ENCODE peak calls at places on chromosomes 12 and 14, in six cellular contexts. One of them, this sample, is unnamed.

GRCh38 chr14:104600141-104600643 is 4.4 kb downstream of the TMEM179 start:
- DNase-seq in GM23248: peak
- DNase-seq in H9: no peak
- DNase-seq in fibroblast of lung: no peak
- DNase-seq in neural progenitor cell: peak
- DNase-seq in astrocyte: no peak
- DNase-seq in this sample: no peak

GRCh38 chr12:1947081-1947480 is 28.6 kb upstream of the CACNA2D4 start:
- DNase-seq in GM23248: peak
- DNase-seq in H9: no peak
- DNase-seq in fibroblast of lung: no peak
- DNase-seq in neural progenitor cell: no peak
- DNase-seq in astrocyte: peak
- DNase-seq in this sample: no peak

GRCh38 chr14:70901218-70901772 is 6.0 kb upstream of the PCNX1 start:
- DNase-seq in GM23248: peak
- DNase-seq in H9: no peak
- DNase-seq in fibroblast of lung: peak
- DNase-seq in neural progenitor cell: no peak
- DNase-seq in astrocyte: peak
- DNase-seq in this sample: no peak

GRCh38 chr14:99676657-99677056 is 7.4 kb upstream of the CYP46A1 start:
- DNase-seq in GM23248: no peak
- DNase-seq in H9: no peak
- DNase-seq in fibroblast of lung: no peak
- DNase-seq in neural progenitor cell: no peak
- DNase-seq in astrocyte: no peak
- DNase-seq in this sample: no peak

GRCh38 chr12:57124259-57124877 is 3.9 kb upstream of the LRP1 start:
- DNase-seq in GM23248: peak
- DNase-seq in H9: peak
- DNase-seq in fibroblast of lung: peak
- DNase-seq in neural progenitor cell: peak
- DNase-seq in astrocyte: no peak
- DNase-seq in this sample: peak

GRCh38 chr12:2212971-2213869 is 160.4 kb downstream of the CACNA1C start:
- DNase-seq in GM23248: no peak
- DNase-seq in H9: no peak
- DNase-seq in fibroblast of lung: no peak
- DNase-seq in neural progenitor cell: peak
- DNase-seq in astrocyte: peak
- DNase-seq in this sample: no peak

GRCh38 chr12:130401703-130402102 is 64.0 kb downstream of the PIWIL1 start:
- DNase-seq in GM23248: no peak
- DNase-seq in H9: no peak
- DNase-seq in fibroblast of lung: no peak
- DNase-seq in neural progenitor cell: peak
- DNase-seq in astrocyte: no peak
- DNase-seq in this sample: no peak

GRCh38 chr14:75282166-75282547 is 3.5 kb downstream of the FOS start:
- DNase-seq in GM23248: peak
- DNase-seq in H9: no peak
- DNase-seq in fibroblast of lung: peak
- DNase-seq in neural progenitor cell: no peak
- DNase-seq in astrocyte: peak
- DNase-seq in this sample: no peak

GRCh38 chr14:74203546-74203945 is 35.7 kb upstream of the VSX2 start:
- DNase-seq in GM23248: no peak
- DNase-seq in H9: no peak
- DNase-seq in fibroblast of lung: no peak
- DNase-seq in neural progenitor cell: peak
- DNase-seq in astrocyte: no peak
- DNase-seq in this sample: no peak

GRCh38 chr12:14326699-14327098 is 38.8 kb upstream of the ATF7IP start:
- DNase-seq in GM23248: peak
- DNase-seq in H9: no peak
- DNase-seq in fibroblast of lung: no peak
- DNase-seq in neural progenitor cell: no peak
- DNase-seq in astrocyte: peak
- DNase-seq in this sample: no peak

GRCh38 chr12:51730745-51731144 is 117.8 kb downstream of the FIGNL2 start:
- DNase-seq in GM23248: no peak
- DNase-seq in H9: no peak
- DNase-seq in fibroblast of lung: no peak
- DNase-seq in neural progenitor cell: no peak
- DNase-seq in astrocyte: no peak
- DNase-seq in this sample: no peak

GRCh38 chr12:124938606-124939427 is 24.4 kb upstream of the UBC start:
- DNase-seq in GM23248: peak
- DNase-seq in H9: peak
- DNase-seq in fibroblast of lung: peak
- DNase-seq in neural progenitor cell: peak
- DNase-seq in astrocyte: peak
- DNase-seq in this sample: peak

GRCh38 chr12:48973531-48973930 is 2.0 kb upstream of the WNT10B start:
- DNase-seq in GM23248: peak
- DNase-seq in H9: no peak
- DNase-seq in fibroblast of lung: peak
- DNase-seq in neural progenitor cell: peak
- DNase-seq in astrocyte: no peak
- DNase-seq in this sample: no peak

GRCh38 chr12:25591132-25591531 is 38.0 kb upstream of the LMNTD1 start:
- DNase-seq in GM23248: no peak
- DNase-seq in H9: peak
- DNase-seq in fibroblast of lung: peak
- DNase-seq in neural progenitor cell: peak
- DNase-seq in astrocyte: no peak
- DNase-seq in this sample: no peak

GRCh38 chr12:113700943-113701342 is 229.3 kb upstream of the LHX5 start:
- DNase-seq in GM23248: peak
- DNase-seq in H9: peak
- DNase-seq in fibroblast of lung: peak
- DNase-seq in neural progenitor cell: peak
- DNase-seq in astrocyte: peak
- DNase-seq in this sample: no peak

GRCh38 chr12:76080017-76080728 is 4.3 kb downstream of the NAP1L1 start:
- DNase-seq in GM23248: peak
- DNase-seq in H9: no peak
- DNase-seq in fibroblast of lung: peak
- DNase-seq in neural progenitor cell: no peak
- DNase-seq in astrocyte: peak
- DNase-seq in this sample: no peak

GRCh38 chr12:46343122-46343852 is 29.3 kb downstream of the SLC38A2 start:
- DNase-seq in GM23248: no peak
- DNase-seq in H9: no peak
- DNase-seq in fibroblast of lung: no peak
- DNase-seq in neural progenitor cell: no peak
- DNase-seq in astrocyte: no peak
- DNase-seq in this sample: no peak

GRCh38 chr14:72947366-72948160 is 21.3 kb downstream of the DCAF4 start:
- DNase-seq in GM23248: peak
- DNase-seq in H9: no peak
- DNase-seq in fibroblast of lung: no peak
- DNase-seq in neural progenitor cell: no peak
- DNase-seq in astrocyte: peak
- DNase-seq in this sample: no peak

GRCh38 chr14:22052795-22053194 is 379.2 kb upstream of the OR4E1 start:
- DNase-seq in GM23248: no peak
- DNase-seq in H9: no peak
- DNase-seq in fibroblast of lung: no peak
- DNase-seq in neural progenitor cell: no peak
- DNase-seq in astrocyte: no peak
- DNase-seq in this sample: no peak

GRCh38 chr12:13375583-13376413 is 179.3 kb downstream of the EMP1 start:
- DNase-seq in GM23248: no peak
- DNase-seq in H9: peak
- DNase-seq in fibroblast of lung: no peak
- DNase-seq in neural progenitor cell: no peak
- DNase-seq in astrocyte: no peak
- DNase-seq in this sample: no peak

GRCh38 chr12:65156366-65156831 is 13.0 kb upstream of the LEMD3 start:
- DNase-seq in GM23248: peak
- DNase-seq in H9: no peak
- DNase-seq in fibroblast of lung: no peak
- DNase-seq in neural progenitor cell: no peak
- DNase-seq in astrocyte: no peak
- DNase-seq in this sample: peak

GRCh38 chr14:53354331-53354730 is 201.2 kb upstream of the DDHD1 start:
- DNase-seq in GM23248: no peak
- DNase-seq in H9: no peak
- DNase-seq in fibroblast of lung: no peak
- DNase-seq in neural progenitor cell: no peak
- DNase-seq in astrocyte: no peak
- DNase-seq in this sample: no peak

GRCh38 chr14:52703225-52703624 is 3.8 kb upstream of the PSMC6 start:
- DNase-seq in GM23248: peak
- DNase-seq in H9: no peak
- DNase-seq in fibroblast of lung: peak
- DNase-seq in neural progenitor cell: no peak
- DNase-seq in astrocyte: peak
- DNase-seq in this sample: peak

GRCh38 chr14:83764656-83765055 is 1765.3 kb upstream of the FLRT2 start:
- DNase-seq in GM23248: no peak
- DNase-seq in H9: no peak
- DNase-seq in fibroblast of lung: no peak
- DNase-seq in neural progenitor cell: no peak
- DNase-seq in astrocyte: no peak
- DNase-seq in this sample: no peak

GRCh38 chr12:78226763-78227162 is 396.1 kb downstream of the NAV3 start:
- DNase-seq in GM23248: no peak
- DNase-seq in H9: no peak
- DNase-seq in fibroblast of lung: no peak
- DNase-seq in neural progenitor cell: no peak
- DNase-seq in astrocyte: no peak
- DNase-seq in this sample: no peak

GRCh38 chr14:81464253-81465001 is 64.3 kb upstream of the STON2 start:
- DNase-seq in GM23248: peak
- DNase-seq in H9: peak
- DNase-seq in fibroblast of lung: peak
- DNase-seq in neural progenitor cell: peak
- DNase-seq in astrocyte: peak
- DNase-seq in this sample: peak

GRCh38 chr12:105109465-105110212 is 2.1 kb downstream of the WASHC4 start:
- DNase-seq in GM23248: peak
- DNase-seq in H9: no peak
- DNase-seq in fibroblast of lung: no peak
- DNase-seq in neural progenitor cell: no peak
- DNase-seq in astrocyte: peak
- DNase-seq in this sample: peak

GRCh38 chr14:50407089-50407813 is 10.6 kb upstream of the CDKL1 start:
- DNase-seq in GM23248: peak
- DNase-seq in H9: no peak
- DNase-seq in fibroblast of lung: peak
- DNase-seq in neural progenitor cell: no peak
- DNase-seq in astrocyte: peak
- DNase-seq in this sample: no peak

GRCh38 chr14:50410016-50410530 is 13.4 kb upstream of the CDKL1 start:
- DNase-seq in GM23248: no peak
- DNase-seq in H9: no peak
- DNase-seq in fibroblast of lung: no peak
- DNase-seq in neural progenitor cell: no peak
- DNase-seq in astrocyte: no peak
- DNase-seq in this sample: no peak

GRCh38 chr14:50410921-50411320 is 14.2 kb upstream of the CDKL1 start:
- DNase-seq in GM23248: peak
- DNase-seq in H9: no peak
- DNase-seq in fibroblast of lung: peak
- DNase-seq in neural progenitor cell: no peak
- DNase-seq in astrocyte: peak
- DNase-seq in this sample: no peak
- H3K9ac ChIP-seq in GM23248: no peak
- H3K9ac ChIP-seq in H9: no peak
- H3K9ac ChIP-seq in fibroblast of lung: no peak
- H3K9ac ChIP-seq in neural progenitor cell: no peak
- H3K9ac ChIP-seq in astrocyte: no peak
- H3K9ac ChIP-seq in this sample: no peak

DNA sequence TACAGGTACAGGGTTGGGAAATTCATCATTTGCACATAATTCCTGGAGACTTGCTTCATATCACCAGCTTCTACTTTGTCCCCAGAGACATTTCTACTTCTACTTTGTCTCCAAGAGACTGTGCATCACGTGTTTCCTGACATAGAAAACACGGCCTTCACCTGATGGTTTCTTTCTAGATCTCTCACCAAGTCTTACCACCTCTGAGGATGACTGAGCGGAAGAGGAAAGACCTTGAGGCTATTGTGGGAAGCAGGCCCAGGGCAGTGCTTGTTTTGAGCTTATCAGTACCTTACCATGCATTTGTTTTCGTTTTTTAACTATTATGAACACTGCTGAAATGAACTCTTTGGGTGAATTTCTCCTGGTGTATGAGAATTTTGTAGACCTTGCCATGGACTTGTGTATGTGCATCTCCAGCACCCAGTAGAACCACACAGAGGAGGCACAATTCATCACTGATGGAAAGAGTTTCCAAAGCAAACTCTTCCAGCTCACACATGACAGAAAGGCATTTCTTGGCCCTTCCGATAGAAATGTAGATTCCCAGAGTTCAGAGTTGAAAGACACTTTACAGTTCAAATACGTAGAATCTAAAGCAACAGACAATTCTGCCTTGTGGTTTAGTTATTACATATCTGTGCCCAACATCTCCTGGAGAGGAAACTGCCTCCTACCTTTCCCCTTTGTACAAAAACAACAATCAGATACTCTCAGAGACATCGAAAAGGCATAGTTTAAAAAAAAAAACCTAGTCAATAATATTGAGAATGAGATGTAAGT is 434.7 kb downstream of the FUT8 start:
- DNase-seq in GM23248: no peak
- DNase-seq in H9: no peak
- DNase-seq in fibroblast of lung: no peak
- DNase-seq in neural progenitor cell: no peak
- DNase-seq in astrocyte: no peak
- DNase-seq in this sample: no peak
- H3K9ac ChIP-seq in GM23248: no peak
- H3K9ac ChIP-seq in H9: no peak
- H3K9ac ChIP-seq in fibroblast of lung: no peak
- H3K9ac ChIP-seq in neural progenitor cell: no peak
- H3K9ac ChIP-seq in astrocyte: no peak
- H3K9ac ChIP-seq in this sample: no peak

GRCh38 chr12:92051441-92051840 is 94.2 kb downstream of the BTG1 start:
- DNase-seq in GM23248: no peak
- DNase-seq in H9: no peak
- DNase-seq in fibroblast of lung: no peak
- DNase-seq in neural progenitor cell: no peak
- DNase-seq in astrocyte: no peak
- DNase-seq in this sample: no peak
- H3K9ac ChIP-seq in GM23248: no peak
- H3K9ac ChIP-seq in H9: no peak
- H3K9ac ChIP-seq in fibroblast of lung: no peak
- H3K9ac ChIP-seq in neural progenitor cell: no peak
- H3K9ac ChIP-seq in astrocyte: no peak
- H3K9ac ChIP-seq in this sample: no peak

GRCh38 chr12:111788178-111788654 is 21.5 kb downstream of the ALDH2 start:
- DNase-seq in GM23248: peak
- DNase-seq in H9: no peak
- DNase-seq in fibroblast of lung: peak
- DNase-seq in neural progenitor cell: peak
- DNase-seq in astrocyte: no peak
- DNase-seq in this sample: no peak
- H3K9ac ChIP-seq in GM23248: no peak
- H3K9ac ChIP-seq in H9: no peak
- H3K9ac ChIP-seq in fibroblast of lung: no peak
- H3K9ac ChIP-seq in neural progenitor cell: no peak
- H3K9ac ChIP-seq in astrocyte: no peak
- H3K9ac ChIP-seq in this sample: no peak